ENCODE peak calls at places on chromosomes 6 and 20, in ten cellular contexts. One of them, this sample, is unnamed.

GRCh38 chr6:445571-446417 is 54.2 kb downstream of the IRF4 start:
- DNase-seq in HCT116: no peak
- DNase-seq in transverse colon: no peak
- DNase-seq in upper lobe of left lung: no peak
- DNase-seq in breast epithelium: no peak
- DNase-seq in esophagus muscularis mucosa: no peak
- DNase-seq in vagina: no peak
- DNase-seq in K562: no peak
- DNase-seq in sigmoid colon: no peak
- DNase-seq in spleen: peak
- DNase-seq in this sample: no peak

GRCh38 chr20:6081236-6081635 is 27.4 kb upstream of the LRRN4 start:
- DNase-seq in HCT116: no peak
- DNase-seq in spleen: no peak
- DNase-seq in sigmoid colon: no peak
- DNase-seq in K562: no peak
- DNase-seq in vagina: no peak
- DNase-seq in esophagus muscularis mucosa: no peak
- DNase-seq in upper lobe of left lung: no peak
- DNase-seq in transverse colon: no peak
- DNase-seq in breast epithelium: no peak
- DNase-seq in this sample: no peak

GRCh38 chr6:141212296-141212695 is 920.4 kb upstream of the GJE1 start:
- DNase-seq in vagina: no peak
- DNase-seq in breast epithelium: no peak
- DNase-seq in esophagus muscularis mucosa: no peak
- DNase-seq in upper lobe of left lung: no peak
- DNase-seq in HCT116: peak
- DNase-seq in transverse colon: no peak
- DNase-seq in K562: no peak
- DNase-seq in spleen: no peak
- DNase-seq in sigmoid colon: no peak
- DNase-seq in this sample: no peak

GRCh38 chr6:167467793-167468431 is 143.0 kb downstream of the TTLL2 start:
- DNase-seq in breast epithelium: no peak
- DNase-seq in sigmoid colon: no peak
- DNase-seq in K562: peak
- DNase-seq in upper lobe of left lung: no peak
- DNase-seq in esophagus muscularis mucosa: no peak
- DNase-seq in spleen: no peak
- DNase-seq in HCT116: no peak
- DNase-seq in transverse colon: no peak
- DNase-seq in vagina: no peak
- DNase-seq in this sample: no peak

GRCh38 chr20:22584922-22585785 is 782 bp upstream of the FOXA2 start:
- DNase-seq in transverse colon: peak
- DNase-seq in sigmoid colon: no peak
- DNase-seq in esophagus muscularis mucosa: no peak
- DNase-seq in HCT116: no peak
- DNase-seq in K562: peak
- DNase-seq in upper lobe of left lung: peak
- DNase-seq in breast epithelium: no peak
- DNase-seq in spleen: no peak
- DNase-seq in vagina: no peak
- DNase-seq in this sample: no peak

GRCh38 chr6:118663993-118664985 is 12.9 kb upstream of the CEP85L start:
- DNase-seq in sigmoid colon: no peak
- DNase-seq in HCT116: no peak
- DNase-seq in spleen: no peak
- DNase-seq in esophagus muscularis mucosa: no peak
- DNase-seq in breast epithelium: no peak
- DNase-seq in vagina: no peak
- DNase-seq in transverse colon: no peak
- DNase-seq in upper lobe of left lung: no peak
- DNase-seq in K562: no peak
- DNase-seq in this sample: no peak

GRCh38 chr6:125014157-125014957 is 52.1 kb downstream of the RNF217 start:
- DNase-seq in vagina: no peak
- DNase-seq in sigmoid colon: no peak
- DNase-seq in spleen: no peak
- DNase-seq in breast epithelium: no peak
- DNase-seq in K562: no peak
- DNase-seq in upper lobe of left lung: no peak
- DNase-seq in HCT116: no peak
- DNase-seq in esophagus muscularis mucosa: no peak
- DNase-seq in transverse colon: no peak
- DNase-seq in this sample: no peak

GRCh38 chr20:62834967-62835730 is 18.3 kb downstream of the COL9A3 start:
- DNase-seq in transverse colon: no peak
- DNase-seq in esophagus muscularis mucosa: no peak
- DNase-seq in breast epithelium: no peak
- DNase-seq in upper lobe of left lung: no peak
- DNase-seq in spleen: no peak
- DNase-seq in sigmoid colon: no peak
- DNase-seq in HCT116: no peak
- DNase-seq in K562: no peak
- DNase-seq in vagina: no peak
- DNase-seq in this sample: no peak

GRCh38 chr20:42703744-42704143 is 486.0 kb downstream of the PTPRT start:
- DNase-seq in spleen: no peak
- DNase-seq in upper lobe of left lung: no peak
- DNase-seq in K562: no peak
- DNase-seq in breast epithelium: no peak
- DNase-seq in vagina: no peak
- DNase-seq in esophagus muscularis mucosa: no peak
- DNase-seq in transverse colon: no peak
- DNase-seq in HCT116: no peak
- DNase-seq in sigmoid colon: no peak
- DNase-seq in this sample: no peak

GRCh38 chr20:42708261-42708660 is 481.4 kb downstream of the PTPRT start:
- DNase-seq in upper lobe of left lung: no peak
- DNase-seq in spleen: no peak
- DNase-seq in breast epithelium: no peak
- DNase-seq in transverse colon: no peak
- DNase-seq in K562: no peak
- DNase-seq in sigmoid colon: no peak
- DNase-seq in HCT116: no peak
- DNase-seq in vagina: no peak
- DNase-seq in esophagus muscularis mucosa: no peak
- DNase-seq in this sample: no peak

GRCh38 chr20:42705550-42705949 is 484.2 kb downstream of the PTPRT start:
- DNase-seq in K562: no peak
- DNase-seq in vagina: no peak
- DNase-seq in sigmoid colon: no peak
- DNase-seq in esophagus muscularis mucosa: no peak
- DNase-seq in transverse colon: no peak
- DNase-seq in HCT116: no peak
- DNase-seq in upper lobe of left lung: no peak
- DNase-seq in spleen: no peak
- DNase-seq in breast epithelium: no peak
- DNase-seq in this sample: no peak

GRCh38 chr20:42701948-42702347 is 487.8 kb downstream of the PTPRT start:
- DNase-seq in vagina: no peak
- DNase-seq in breast epithelium: no peak
- DNase-seq in K562: no peak
- DNase-seq in upper lobe of left lung: no peak
- DNase-seq in sigmoid colon: no peak
- DNase-seq in esophagus muscularis mucosa: no peak
- DNase-seq in spleen: no peak
- DNase-seq in HCT116: no peak
- DNase-seq in transverse colon: no peak
- DNase-seq in this sample: no peak

GRCh38 chr20:42706762-42707161 is 482.9 kb downstream of the PTPRT start:
- DNase-seq in sigmoid colon: peak
- DNase-seq in spleen: no peak
- DNase-seq in vagina: no peak
- DNase-seq in transverse colon: no peak
- DNase-seq in K562: no peak
- DNase-seq in esophagus muscularis mucosa: no peak
- DNase-seq in HCT116: no peak
- DNase-seq in breast epithelium: no peak
- DNase-seq in upper lobe of left lung: no peak
- DNase-seq in this sample: no peak
- TF ChIP-seq POLR2AphosphoS5 in sigmoid colon: peak
- TF ChIP-seq POLR2AphosphoS5 in spleen: no peak
- TF ChIP-seq POLR2AphosphoS5 in vagina: no peak
- TF ChIP-seq POLR2AphosphoS5 in transverse colon: peak
- TF ChIP-seq POLR2AphosphoS5 in K562: no peak
- TF ChIP-seq POLR2AphosphoS5 in esophagus muscularis mucosa: no peak
- TF ChIP-seq POLR2AphosphoS5 in HCT116: no peak
- TF ChIP-seq POLR2AphosphoS5 in breast epithelium: no peak
- TF ChIP-seq POLR2AphosphoS5 in upper lobe of left lung: no peak
- TF ChIP-seq POLR2AphosphoS5 in this sample: no peak

DNA sequence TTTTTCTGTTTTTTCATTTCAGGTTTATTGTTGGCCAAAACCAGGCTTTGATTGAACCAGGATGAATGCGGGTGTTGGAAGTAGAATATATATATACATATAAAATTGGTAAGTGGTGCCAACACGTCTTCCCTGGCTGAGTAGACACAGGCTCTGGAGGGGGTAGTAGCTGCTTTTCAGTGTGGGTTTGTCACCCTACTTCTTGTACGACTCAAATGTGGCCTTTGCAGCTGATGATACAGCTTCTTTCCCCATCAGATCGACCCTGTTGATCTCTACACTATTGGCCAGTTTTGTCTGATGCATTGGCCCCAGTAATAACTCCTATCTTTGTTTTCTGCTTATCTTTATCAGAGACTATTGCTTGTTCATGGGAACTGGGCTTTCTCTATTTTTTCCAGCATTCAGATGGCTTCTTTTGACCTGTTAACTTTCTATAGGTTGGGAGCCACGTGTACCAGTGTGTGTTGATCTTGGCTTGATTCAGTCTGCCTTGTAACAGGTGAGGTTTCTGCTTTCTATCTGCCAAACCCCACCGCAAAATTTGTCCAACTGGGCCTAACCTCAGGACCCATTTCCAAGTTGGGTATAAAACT is 2.7 kb upstream of the ZNFX1 start:
- DNase-seq in breast epithelium: no peak
- DNase-seq in esophagus muscularis mucosa: no peak
- DNase-seq in vagina: no peak
- DNase-seq in spleen: no peak
- DNase-seq in transverse colon: no peak
- DNase-seq in upper lobe of left lung: no peak
- DNase-seq in K562: no peak
- DNase-seq in sigmoid colon: no peak
- DNase-seq in HCT116: no peak
- DNase-seq in this sample: no peak
- TF ChIP-seq POLR2A in breast epithelium: no peak
- TF ChIP-seq POLR2A in esophagus muscularis mucosa: no peak
- TF ChIP-seq POLR2A in vagina: no peak
- TF ChIP-seq POLR2A in spleen: no peak
- TF ChIP-seq POLR2A in transverse colon: no peak
- TF ChIP-seq POLR2A in upper lobe of left lung: no peak
- TF ChIP-seq POLR2A in K562: no peak
- TF ChIP-seq POLR2A in sigmoid colon: no peak
- TF ChIP-seq POLR2A in HCT116: no peak
- TF ChIP-seq POLR2A in this sample: no peak

GRCh38 chr6:155587817-155588216 is 132.2 kb upstream of the NOX3 start:
- DNase-seq in HCT116: no peak
- DNase-seq in upper lobe of left lung: no peak
- DNase-seq in sigmoid colon: no peak
- DNase-seq in vagina: no peak
- DNase-seq in esophagus muscularis mucosa: no peak
- DNase-seq in spleen: no peak
- DNase-seq in transverse colon: no peak
- DNase-seq in K562: no peak
- DNase-seq in breast epithelium: no peak
- DNase-seq in this sample: no peak

GRCh38 chr6:155586036-155586557 is 130.5 kb upstream of the NOX3 start:
- DNase-seq in breast epithelium: no peak
- DNase-seq in esophagus muscularis mucosa: no peak
- DNase-seq in vagina: no peak
- DNase-seq in spleen: no peak
- DNase-seq in sigmoid colon: no peak
- DNase-seq in upper lobe of left lung: no peak
- DNase-seq in K562: no peak
- DNase-seq in transverse colon: no peak
- DNase-seq in HCT116: no peak
- DNase-seq in this sample: no peak

GRCh38 chr6:155595264-155595663 is 139.6 kb upstream of the NOX3 start:
- DNase-seq in sigmoid colon: no peak
- DNase-seq in HCT116: no peak
- DNase-seq in transverse colon: no peak
- DNase-seq in spleen: no peak
- DNase-seq in upper lobe of left lung: no peak
- DNase-seq in vagina: no peak
- DNase-seq in esophagus muscularis mucosa: no peak
- DNase-seq in breast epithelium: no peak
- DNase-seq in K562: no peak
- DNase-seq in this sample: no peak

GRCh38 chr6:155589190-155589589 is 133.6 kb upstream of the NOX3 start:
- DNase-seq in K562: no peak
- DNase-seq in HCT116: no peak
- DNase-seq in transverse colon: no peak
- DNase-seq in sigmoid colon: no peak
- DNase-seq in esophagus muscularis mucosa: no peak
- DNase-seq in upper lobe of left lung: no peak
- DNase-seq in breast epithelium: no peak
- DNase-seq in spleen: no peak
- DNase-seq in vagina: no peak
- DNase-seq in this sample: no peak

DNA sequence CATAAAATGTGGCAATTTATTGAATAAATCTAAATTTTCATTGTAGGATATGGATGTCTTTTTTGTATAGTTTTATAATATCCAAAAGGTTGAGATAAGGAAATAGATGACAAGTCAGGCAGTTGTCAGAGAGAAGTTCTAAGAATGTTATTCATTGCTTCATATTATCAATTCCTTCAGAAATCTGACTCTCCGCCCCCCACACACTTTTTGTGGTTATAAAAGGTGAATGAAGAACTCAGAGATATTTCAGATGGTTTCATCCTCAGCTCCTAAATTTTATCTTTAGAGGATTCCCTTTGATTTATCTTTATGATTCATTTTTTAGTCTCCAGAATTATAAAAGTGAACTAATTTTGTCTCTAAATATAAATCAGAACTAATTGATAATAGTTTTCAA is 136.1 kb upstream of the NOX3 start:
- DNase-seq in transverse colon: no peak
- DNase-seq in upper lobe of left lung: no peak
- DNase-seq in HCT116: no peak
- DNase-seq in vagina: no peak
- DNase-seq in spleen: no peak
- DNase-seq in K562: no peak
- DNase-seq in esophagus muscularis mucosa: no peak
- DNase-seq in breast epithelium: no peak
- DNase-seq in sigmoid colon: no peak
- DNase-seq in this sample: no peak
- TF ChIP-seq POLR2AphosphoS5 in transverse colon: no peak
- TF ChIP-seq POLR2AphosphoS5 in upper lobe of left lung: no peak
- TF ChIP-seq POLR2AphosphoS5 in HCT116: no peak
- TF ChIP-seq POLR2AphosphoS5 in vagina: no peak
- TF ChIP-seq POLR2AphosphoS5 in spleen: no peak
- TF ChIP-seq POLR2AphosphoS5 in K562: no peak
- TF ChIP-seq POLR2AphosphoS5 in esophagus muscularis mucosa: no peak
- TF ChIP-seq POLR2AphosphoS5 in breast epithelium: no peak
- TF ChIP-seq POLR2AphosphoS5 in sigmoid colon: no peak
- TF ChIP-seq POLR2AphosphoS5 in this sample: no peak

GRCh38 chr20:34514897-34515483 is 1.2 kb upstream of the DYNLRB1 start:
- DNase-seq in sigmoid colon: no peak
- DNase-seq in HCT116: no peak
- DNase-seq in breast epithelium: no peak
- DNase-seq in transverse colon: no peak
- DNase-seq in esophagus muscularis mucosa: no peak
- DNase-seq in K562: no peak
- DNase-seq in spleen: no peak
- DNase-seq in upper lobe of left lung: no peak
- DNase-seq in vagina: no peak
- DNase-seq in this sample: no peak

GRCh38 chr20:34512955-34513419 is 3.2 kb upstream of the DYNLRB1 start:
- DNase-seq in vagina: no peak
- DNase-seq in transverse colon: no peak
- DNase-seq in breast epithelium: no peak
- DNase-seq in upper lobe of left lung: no peak
- DNase-seq in K562: no peak
- DNase-seq in spleen: no peak
- DNase-seq in esophagus muscularis mucosa: no peak
- DNase-seq in sigmoid colon: no peak
- DNase-seq in HCT116: no peak
- DNase-seq in this sample: no peak

GRCh38 chr20:34516038-34516873 is at the start of gene DYNLRB1:
- DNase-seq in spleen: peak
- DNase-seq in upper lobe of left lung: peak
- DNase-seq in HCT116: peak
- DNase-seq in sigmoid colon: peak
- DNase-seq in transverse colon: peak
- DNase-seq in esophagus muscularis mucosa: peak
- DNase-seq in vagina: no peak
- DNase-seq in breast epithelium: peak
- DNase-seq in K562: peak
- DNase-seq in this sample: peak

GRCh38 chr20:34516874-34517542 is 786 bp downstream of the DYNLRB1 start:
- DNase-seq in breast epithelium: no peak
- DNase-seq in upper lobe of left lung: peak
- DNase-seq in HCT116: no peak
- DNase-seq in sigmoid colon: no peak
- DNase-seq in esophagus muscularis mucosa: no peak
- DNase-seq in spleen: peak
- DNase-seq in transverse colon: peak
- DNase-seq in vagina: no peak
- DNase-seq in K562: no peak
- DNase-seq in this sample: peak

GRCh38 chr20:34515484-34516037 is 661 bp upstream of the DYNLRB1 start:
- DNase-seq in esophagus muscularis mucosa: no peak
- DNase-seq in vagina: no peak
- DNase-seq in K562: peak
- DNase-seq in transverse colon: peak
- DNase-seq in upper lobe of left lung: peak
- DNase-seq in sigmoid colon: peak
- DNase-seq in HCT116: no peak
- DNase-seq in breast epithelium: peak
- DNase-seq in spleen: peak
- DNase-seq in this sample: peak
- TF ChIP-seq POLR2A in esophagus muscularis mucosa: no peak
- TF ChIP-seq POLR2A in vagina: no peak
- TF ChIP-seq POLR2A in K562: no peak
- TF ChIP-seq POLR2A in transverse colon: peak
- TF ChIP-seq POLR2A in upper lobe of left lung: no peak
- TF ChIP-seq POLR2A in sigmoid colon: no peak
- TF ChIP-seq POLR2A in HCT116: no peak
- TF ChIP-seq POLR2A in breast epithelium: no peak
- TF ChIP-seq POLR2A in spleen: no peak
- TF ChIP-seq POLR2A in this sample: peak

This sample was measured in GM12891.